ENCODE peak calls at places on chromosomes 2 and 18, in nine cellular contexts. Q, M, S, F, U, O, G, J and N are unnamed samples.

GRCh38 chr2:146701183-146701582 is 1143.6 kb upstream of the ACVR2A start:
- DNase-seq in Q (no peak), M (no peak), S (no peak), F (no peak), U (peak), O (no peak), G (no peak), J (no peak), N (peak)

GRCh38 chr2:165115258-165115657 is 88.6 kb downstream of the SCN3A start:
- DNase-seq in Q (no peak), M (no peak), S (no peak), F (no peak), U (no peak), O (no peak), G (no peak), J (no peak), N (no peak)

GRCh38 chr2:36538345-36538744 is 59.6 kb downstream of the FEZ2 start:
- DNase-seq in Q (no peak), M (no peak), S (peak), F (no peak), U (no peak), O (no peak), G (no peak), J (peak), N (no peak)

GRCh38 chr2:68040078-68040477 is 22.7 kb downstream of the C1D start:
- DNase-seq in Q (no peak), M (no peak), S (no peak), F (no peak), U (no peak), O (peak), G (no peak), J (no peak), N (no peak)

GRCh38 chr18:9613550-9614400 is 584 bp downstream of the PPP4R1 start:
- DNase-seq in Q (peak), M (peak), S (peak), F (peak), U (peak), O (peak), G (no peak), J (peak), N (peak)

GRCh38 chr2:1995987-1996386 is 251.7 kb upstream of the PXDN start:
- DNase-seq in Q (no peak), M (no peak), S (no peak), F (no peak), U (no peak), O (no peak), G (no peak), J (no peak), N (no peak)

GRCh38 chr2:164014791-164015190 is 279.0 kb upstream of the FIGN start:
- DNase-seq in Q (no peak), M (no peak), S (no peak), F (no peak), U (no peak), O (no peak), G (no peak), J (no peak), N (no peak)

GRCh38 chr2:88692187-88692586 is 714 bp downstream of the RPIA start:
- DNase-seq in Q (peak), M (peak), S (peak), F (peak), U (peak), O (peak), G (no peak), J (peak), N (no peak)

GRCh38 chr2:216214768-216215167 is 105.6 kb downstream of the XRCC5 start:
- DNase-seq in Q (no peak), M (no peak), S (no peak), F (no peak), U (no peak), O (no peak), G (no peak), J (no peak), N (no peak)

GRCh38 chr2:67309281-67309680 is 87.9 kb upstream of the ETAA1 start:
- DNase-seq in Q (no peak), M (no peak), S (no peak), F (no peak), U (no peak), O (peak), G (no peak), J (no peak), N (no peak)

GRCh38 chr18:76459687-76460350 is 35.2 kb downstream of the ZNF516 start:
- DNase-seq in Q (no peak), M (peak), S (peak), F (no peak), U (no peak), O (peak), G (no peak), J (no peak), N (no peak)

GRCh38 chr2:66437601-66438497 is 2.9 kb downstream of the MEIS1 start:
- DNase-seq in Q (no peak), M (peak), S (no peak), F (no peak), U (no peak), O (no peak), G (no peak), J (peak), N (no peak)

GRCh38 chr2:23005469-23005868 is 379.5 kb upstream of the KLHL29 start:
- DNase-seq in Q (no peak), M (no peak), S (no peak), F (no peak), U (no peak), O (no peak), G (no peak), J (no peak), N (no peak)

GRCh38 chr2:189402932-189403331 is 38.3 kb upstream of the WDR75 start:
- DNase-seq in Q (no peak), M (no peak), S (no peak), F (no peak), U (no peak), O (peak), G (no peak), J (no peak), N (no peak)

GRCh38 chr2:205245001-205245400 is 437.3 kb upstream of the NRP2 start:
- DNase-seq in Q (no peak), M (no peak), S (no peak), F (no peak), U (no peak), O (no peak), G (no peak), J (no peak), N (no peak)

GRCh38 chr2:205245652-205246051 is 436.6 kb upstream of the NRP2 start:
- DNase-seq in Q (no peak), M (no peak), S (no peak), F (no peak), U (no peak), O (peak), G (no peak), J (no peak), N (no peak)
- H3K4me3 ChIP-seq in Q (no peak), M (no peak), S (no peak), F (no peak), U (no peak), O (no peak), G (no peak), J (no peak), N (no peak)

DNA sequence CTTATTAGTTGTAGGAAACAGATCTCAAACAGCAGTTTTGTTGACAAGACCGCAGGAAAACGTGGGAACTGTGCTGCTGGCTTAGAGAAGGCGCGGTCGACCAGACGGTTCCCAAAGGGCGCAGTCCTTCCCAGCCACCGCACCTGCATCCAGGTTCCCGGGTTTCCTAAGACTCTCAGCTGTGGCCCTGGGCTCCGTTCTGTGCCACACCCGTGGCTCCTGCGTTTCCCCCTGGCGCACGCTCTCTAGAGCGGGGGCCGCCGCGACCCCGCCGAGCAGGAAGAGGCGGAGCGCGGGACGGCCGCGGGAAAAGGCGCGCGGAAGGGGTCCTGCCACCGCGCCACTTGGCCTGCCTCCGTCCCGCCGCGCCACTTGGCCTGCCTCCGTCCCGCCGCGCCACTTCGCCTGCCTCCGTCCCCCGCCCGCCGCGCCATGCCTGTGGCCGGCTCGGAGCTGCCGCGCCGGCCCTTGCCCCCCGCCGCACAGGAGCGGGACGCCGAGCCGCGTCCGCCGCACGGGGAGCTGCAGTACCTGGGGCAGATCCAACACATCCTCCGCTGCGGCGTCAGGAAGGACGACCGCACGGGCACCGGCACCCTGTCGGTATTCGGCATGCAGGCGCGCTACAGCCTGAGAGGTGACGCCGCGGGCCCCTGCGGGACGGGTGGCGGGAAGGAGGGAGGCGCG is at the start of gene TYMS:
- DNase-seq in Q (no peak), M (peak), S (peak), F (peak), U (peak), O (peak), G (no peak), J (peak), N (peak)
- TF ChIP-seq CTCF in Q (peak), M (no peak), S (no peak), F (no peak), U (no peak), O (no peak), G (peak), J (no peak), N (no peak)

DNA sequence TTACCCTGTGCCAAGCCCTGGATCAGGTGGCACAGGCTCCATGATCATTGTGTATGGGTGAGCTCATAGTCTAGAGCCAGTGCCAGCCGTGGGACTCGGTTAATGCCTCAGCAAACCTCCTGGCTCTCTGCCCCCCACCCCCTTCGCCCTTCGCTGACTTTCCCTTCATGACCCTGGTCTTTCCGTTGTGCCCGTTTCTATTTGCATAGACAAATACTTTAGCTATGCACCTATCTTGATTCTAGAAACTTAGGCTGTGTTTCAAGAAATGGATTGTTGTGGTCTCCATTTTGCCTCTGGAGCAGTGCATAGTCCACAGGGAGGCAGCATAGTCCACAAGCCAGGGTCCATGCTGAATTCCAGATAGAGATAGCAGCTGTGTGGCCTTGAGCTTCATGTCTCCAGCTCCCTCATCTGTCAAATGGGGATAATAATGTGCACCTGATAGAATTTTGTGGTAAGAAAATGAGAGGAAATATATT is 44.8 kb upstream of the KDM3A start:
- DNase-seq in Q (no peak), M (peak), S (peak), F (peak), U (peak), O (peak), G (no peak), J (peak), N (peak)
- H3K4me3 ChIP-seq in Q (no peak), M (no peak), S (no peak), F (no peak), U (no peak), O (no peak), G (no peak), J (no peak), N (no peak)

GRCh38 chr2:172484253-172484652 is 56.9 kb downstream of the ITGA6 start:
- DNase-seq in Q (no peak), M (no peak), S (no peak), F (peak), U (peak), O (peak), G (no peak), J (peak), N (no peak)
- TF ChIP-seq CTCF in Q (peak), M (peak), S (no peak), F (no peak), U (peak), O (peak), G (peak), J (peak), N (peak)

GRCh38 chr2:238241970-238242369 is 2.1 kb upstream of the HES6 start:
- DNase-seq in Q (no peak), M (no peak), S (no peak), F (no peak), U (no peak), O (no peak), G (no peak), J (no peak), N (no peak)

GRCh38 chr2:238239552-238239871 is 326 bp downstream of the HES6 start:
- DNase-seq in Q (peak), M (peak), S (peak), F (no peak), U (peak), O (no peak), G (no peak), J (peak), N (peak)

GRCh38 chr2:238239872-238240760 is at the start of gene HES6:
- DNase-seq in Q (peak), M (peak), S (peak), F (peak), U (peak), O (peak), G (no peak), J (peak), N (peak)

GRCh38 chr2:238242731-238243495 is 3.1 kb upstream of the HES6 start:
- DNase-seq in Q (no peak), M (peak), S (no peak), F (peak), U (no peak), O (no peak), G (no peak), J (no peak), N (peak)

GRCh38 chr2:238240761-238241711 is 1.2 kb upstream of the HES6 start:
- DNase-seq in Q (no peak), M (peak), S (peak), F (peak), U (peak), O (no peak), G (no peak), J (peak), N (peak)
- H3K4me3 ChIP-seq in Q (peak), M (no peak), S (no peak), F (no peak), U (no peak), O (no peak), G (no peak), J (peak), N (peak)

DNA sequence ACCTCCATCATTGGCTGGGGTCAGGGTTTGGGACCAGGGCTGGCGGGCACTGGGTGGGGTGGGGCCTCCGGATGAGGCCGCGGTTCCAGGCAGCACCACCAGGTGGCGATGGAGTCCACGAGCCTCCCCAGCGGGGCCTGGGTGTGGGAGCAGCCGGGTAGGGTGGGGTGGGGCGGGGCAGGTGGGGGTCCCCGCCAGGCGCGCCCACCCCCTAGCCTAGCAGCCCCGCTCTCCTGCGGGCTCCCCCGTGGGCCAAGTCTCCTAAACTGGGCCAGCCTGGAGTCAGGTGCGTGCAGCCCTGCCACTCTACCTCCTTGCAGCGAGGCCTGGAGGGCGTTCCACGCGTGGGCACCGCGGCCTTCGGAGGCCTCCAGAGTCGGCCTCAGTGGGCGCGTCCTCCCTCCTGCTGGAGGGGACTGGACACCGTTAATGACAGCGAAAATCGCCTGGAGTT is 187.5 kb downstream of the TWIST2 start:
- DNase-seq in Q (peak), M (peak), S (peak), F (peak), U (peak), O (no peak), G (no peak), J (no peak), N (peak)
- TF ChIP-seq CTCF in Q (peak), M (peak), S (peak), F (peak), U (peak), O (peak), G (peak), J (peak), N (peak)

DNA sequence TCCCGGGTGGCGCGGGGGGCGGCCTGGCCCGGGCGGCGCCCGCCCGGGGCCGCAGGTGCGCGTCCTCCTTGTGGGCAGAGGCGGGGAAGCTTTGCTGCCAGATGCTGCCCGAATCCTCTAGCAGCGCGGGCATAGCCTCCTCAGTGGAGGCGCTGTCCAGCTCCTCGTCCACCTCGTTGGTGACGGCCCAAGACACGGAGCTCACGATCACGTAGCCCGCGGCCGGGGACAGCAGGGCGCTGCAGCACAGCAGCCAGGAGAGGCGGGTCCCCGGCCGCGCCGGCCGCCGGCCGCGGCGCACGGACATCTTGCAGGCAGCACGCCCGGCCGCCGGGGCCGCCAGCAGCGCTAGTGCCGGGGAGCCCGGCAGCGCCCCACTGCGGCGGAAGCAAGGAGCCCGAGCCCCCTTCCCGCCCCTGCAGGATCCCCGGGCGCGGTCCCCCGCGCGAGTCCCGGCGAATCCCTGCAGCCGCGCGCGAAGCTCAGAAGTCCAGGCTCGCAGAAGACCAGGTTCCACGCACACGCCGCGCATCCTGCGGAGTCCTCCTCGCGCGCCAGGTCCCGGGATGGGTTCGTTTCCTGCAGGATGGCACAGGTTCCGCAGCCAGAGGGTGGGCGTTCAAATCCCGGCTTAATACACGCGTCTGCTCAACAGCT is at the start of gene CREG2:
- DNase-seq in Q (peak), M (peak), S (peak), F (peak), U (peak), O (peak), G (no peak), J (peak), N (peak)
- H3K4me3 ChIP-seq in Q (peak), M (no peak), S (no peak), F (no peak), U (no peak), O (peak), G (no peak), J (peak), N (peak)

DNA sequence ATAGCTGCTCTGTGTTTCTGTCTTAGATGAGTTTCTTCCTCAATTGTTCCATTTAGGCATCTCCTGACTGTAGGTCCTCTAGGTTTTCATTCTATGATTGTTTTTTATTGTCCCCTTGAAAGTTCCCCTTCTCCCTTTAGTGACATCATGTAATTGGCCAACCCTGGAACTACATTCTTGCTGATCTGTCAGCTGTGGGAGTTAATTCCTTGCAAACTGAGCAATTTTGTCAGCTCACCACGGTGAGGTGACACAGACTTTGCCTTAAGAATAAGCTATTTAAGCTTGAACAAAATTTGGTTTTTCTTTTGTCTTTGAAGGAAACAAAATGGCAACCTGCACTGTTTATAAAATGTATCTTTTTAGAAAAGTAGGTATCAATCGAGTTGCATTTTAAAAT is 95.9 kb downstream of the TXNL1 start:
- DNase-seq in Q (no peak), M (no peak), S (peak), F (no peak), U (no peak), O (no peak), G (no peak), J (no peak), N (no peak)
- TF ChIP-seq CTCF in Q (no peak), M (no peak), S (no peak), F (no peak), U (no peak), O (no peak), G (no peak), J (no peak), N (no peak)

GRCh38 chr18:3256693-3257626 is 5.0 kb upstream of the MYL12B start:
- DNase-seq in Q (no peak), M (no peak), S (peak), F (no peak), U (peak), O (peak), G (no peak), J (peak), N (no peak)
- H3K4me3 ChIP-seq in Q (no peak), M (no peak), S (no peak), F (no peak), U (no peak), O (no peak), G (no peak), J (no peak), N (no peak)